ENCODE peak calls at places on chromosomes 3 and 15, in nine cellular contexts. R is mammary epithelial cell, G is tibial artery, I is fibroblast of mammary gland, P is cardiac fibroblast, S is PC-3, W is astrocyte of the cerebellum, X is WTC11, U is astrocyte of the spinal cord. Q is an unnamed sample.
A peak's percentile ranks its signal among the peaks of the same experiment; 100 is the strongest.

GRCh38 chr15:73265536-73266153 is 103.1 kb downstream of the HCN4 start:
- DNase-seq in R (peak; percentile 52), I (peak; percentile 49), W (peak; percentile 40), S (peak; percentile 56), P (peak; percentile 66), U (peak; percentile 67), X (peak; percentile 75), G (no peak), Q (peak; percentile 64)

GRCh38 chr3:176916777-176917176 is 280.5 kb downstream of the TBL1XR1 start:
- DNase-seq in P (no peak), S (peak; percentile 88), W (no peak), U (no peak), X (peak; percentile 47), I (no peak), R (peak; percentile 71), G (no peak), Q (no peak)

GRCh38 chr3:169971522-169971921 is 4.9 kb downstream of the SEC62 start:
- DNase-seq in S (no peak), X (no peak), P (no peak), W (no peak), G (no peak), U (no peak), I (no peak), R (no peak), Q (no peak)

GRCh38 chr15:62165029-62165792 is at the start of gene C2CD4B:
- DNase-seq in S (no peak), R (peak; percentile 12), W (no peak), U (no peak), I (no peak), P (peak; percentile 39), G (peak; percentile 67), X (peak; percentile 70), Q (peak; percentile 40)

GRCh38 chr3:61615643-61616042 is 54.3 kb downstream of the PTPRG start:
- DNase-seq in P (no peak), U (no peak), G (no peak), S (no peak), X (no peak), I (no peak), W (no peak), R (no peak), Q (no peak)

GRCh38 chr15:51054535-51054934 is 40.2 kb downstream of the TNFAIP8L3 start:
- DNase-seq in R (no peak), G (no peak), U (no peak), W (no peak), P (no peak), I (no peak), S (no peak), X (no peak), Q (no peak)

GRCh38 chr15:42405876-42406482 is 46.7 kb downstream of the CAPN3 start:
- DNase-seq in I (peak; percentile 12), G (no peak), P (no peak), U (no peak), S (no peak), X (no peak), W (no peak), R (peak; percentile 8), Q (no peak)

GRCh38 chr3:25448750-25449684 is 21.0 kb downstream of the RARB start:
- DNase-seq in G (peak; percentile 92), X (no peak), R (peak; percentile 54), P (peak; percentile 73), U (peak; percentile 93), I (peak; percentile 65), S (no peak), W (peak; percentile 86), Q (peak; percentile 20)

GRCh38 chr3:57017481-57017880 is 43.0 kb upstream of the SPATA12 start:
- DNase-seq in W (no peak), S (peak; percentile 71), P (peak; percentile 18), I (peak; percentile 52), U (peak; percentile 31), R (no peak), G (no peak), X (no peak), Q (no peak)

GRCh38 chr3:100900671-100901070 is 92.5 kb downstream of the ABI3BP start:
- DNase-seq in W (no peak), I (peak; percentile 55), X (no peak), P (peak; percentile 67), S (peak; percentile 90), U (no peak), G (no peak), R (no peak), Q (no peak)

GRCh38 chr3:68878322-68878721 is 54.0 kb downstream of the TAFA4 start:
- DNase-seq in R (no peak), X (no peak), G (no peak), U (peak; percentile 19), P (peak; percentile 45), I (peak; percentile 25), S (peak; percentile 21), W (peak; percentile 8), Q (no peak)

GRCh38 chr3:65847947-65848346 is 190.8 kb downstream of the MAGI1 start:
- DNase-seq in I (no peak), S (no peak), W (no peak), X (no peak), P (no peak), U (no peak), G (no peak), R (no peak), Q (no peak)

GRCh38 chr3:23238156-23238555 is 35.0 kb downstream of the UBE2E2 start:
- DNase-seq in R (no peak), I (no peak), U (no peak), P (no peak), G (no peak), S (no peak), X (no peak), W (no peak), Q (no peak)

GRCh38 chr3:88469216-88469615 is 319.5 kb downstream of the C3orf38 start:
- DNase-seq in P (no peak), S (no peak), X (no peak), G (no peak), U (no peak), R (no peak), W (peak; percentile 2), I (no peak), Q (no peak)

GRCh38 chr15:74787251-74788041 is 5.6 kb downstream of the CSK start:
- DNase-seq in U (peak; percentile 80), R (peak; percentile 55), G (peak; percentile 83), P (peak; percentile 72), I (peak; percentile 61), S (no peak), W (peak; percentile 41), X (peak; percentile 80), Q (peak; percentile 81)

GRCh38 chr15:51121118-51121517 is 26.4 kb upstream of the TNFAIP8L3 start:
- DNase-seq in R (peak; percentile 96), U (peak; percentile 94), I (peak; percentile 99), S (peak; percentile 91), P (peak; percentile 99), X (no peak), G (peak; percentile 82), W (peak; percentile 84), Q (no peak)

GRCh38 chr15:68334661-68335124 is 57.1 kb downstream of the FEM1B start:
- DNase-seq in U (peak; percentile 58), P (peak; percentile 38), W (peak; percentile 47), G (peak; percentile 92), R (no peak), X (no peak), S (no peak), I (peak; percentile 43), Q (no peak)

GRCh38 chr3:64940949-64941348 is 253.1 kb upstream of the ADAMTS9 start:
- DNase-seq in P (no peak), I (no peak), X (no peak), R (no peak), W (no peak), U (no peak), G (no peak), S (no peak), Q (no peak)

GRCh38 chr15:64187396-64188191 is 24.8 kb upstream of the PPIB start:
- DNase-seq in G (no peak), X (no peak), W (no peak), U (no peak), I (no peak), P (no peak), R (peak; percentile 87), S (peak; percentile 4), Q (no peak)

GRCh38 chr15:66481107-66481856 is 16.3 kb downstream of the SNAPC5 start:
- DNase-seq in G (no peak), P (no peak), U (peak; percentile 27), X (no peak), S (peak; percentile 84), I (no peak), W (no peak), R (peak; percentile 91), Q (no peak)
- TF ChIP-seq CTCF in G (no peak), P (no peak), U (peak; percentile 4), X (no peak), S (no peak), I (no peak), W (peak; percentile 17), R (peak; percentile 11), Q (no peak)

GRCh38 chr15:31974154-31974794 is 56.0 kb upstream of the CHRNA7 start:
- DNase-seq in W (no peak), S (no peak), X (peak; percentile 26), U (no peak), P (no peak), I (no peak), R (no peak), G (no peak), Q (no peak)

GRCh38 chr15:31977138-31977537 is 53.2 kb upstream of the CHRNA7 start:
- DNase-seq in W (no peak), P (no peak), I (no peak), G (no peak), S (no peak), U (no peak), R (no peak), X (no peak), Q (no peak)

GRCh38 chr15:31974855-31975421 is 55.4 kb upstream of the CHRNA7 start:
- DNase-seq in U (peak; percentile 28), P (peak; percentile 39), R (no peak), W (peak; percentile 26), S (peak; percentile 70), X (peak; percentile 62), I (peak; percentile 11), G (no peak), Q (peak; percentile 72)

GRCh38 chr15:31975446-31976229 is 54.7 kb upstream of the CHRNA7 start:
- DNase-seq in W (no peak), X (peak; percentile 28), G (no peak), U (no peak), I (no peak), P (peak; percentile 7), R (no peak), S (peak; percentile 41), Q (peak; percentile 36)

GRCh38 chr15:31977812-31978662 is 52.3 kb upstream of the CHRNA7 start:
- DNase-seq in X (peak; percentile 88), W (peak; percentile 12), R (no peak), G (no peak), S (peak; percentile 52), I (peak; percentile 26), U (peak; percentile 23), P (peak; percentile 39), Q (peak; percentile 91)
- TF ChIP-seq CTCF in X (peak; percentile 89), W (peak; percentile 91), R (peak; percentile 44), G (peak; percentile 49), S (peak; percentile 84), I (peak; percentile 65), U (peak; percentile 88), P (peak; percentile 84), Q (peak; percentile 97)

GRCh38 chr3:9033867-9034266 is 70.6 kb upstream of the RAD18 start:
- DNase-seq in I (no peak), G (no peak), S (peak; percentile 37), X (no peak), R (no peak), U (no peak), P (no peak), W (no peak), Q (no peak)
- TF ChIP-seq CTCF in I (peak; percentile 6), G (no peak), S (peak; percentile 53), X (no peak), R (no peak), U (no peak), P (no peak), W (peak; percentile 7), Q (no peak)

GRCh38 chr3:74423867-74424266 is 190.6 kb downstream of the CNTN3 start:
- DNase-seq in I (no peak), U (no peak), R (no peak), S (no peak), X (no peak), W (no peak), G (no peak), P (no peak), Q (no peak)
- TF ChIP-seq CTCF in I (no peak), U (no peak), R (no peak), S (no peak), X (no peak), W (no peak), G (no peak), P (no peak), Q (no peak)

Q was measured in glutamatergic neuron.